ENCODE peak calls at places on chromosomes 1 and 21, in five cellular contexts. K is hepatocyte, X is cardiac muscle cell, M is IMR-90, G is ovary. S is an unnamed sample. For H3K4me1, the result is how much of the 10 kb centered on the place peaks cover.

GRCh38 chr1:166511754-166512153 is 327.5 kb upstream of the POGK start:
- DNase-seq in K (no peak), X (no peak), M (no peak), G (no peak), S (no peak)

GRCh38 chr21:31732891-31733520 is 1.1 kb upstream of the SCAF4 start:
- DNase-seq in K (peak), X (no peak), M (peak), G (no peak), S (no peak)

GRCh38 chr21:34881421-34881820 is 167.7 kb downstream of the RUNX1 start:
- DNase-seq in K (no peak), X (no peak), M (peak), G (no peak), S (no peak)

GRCh38 chr1:50271968-50272578 is 151.2 kb downstream of the DMRTA2 start:
- DNase-seq in K (peak), X (peak), M (no peak), G (no peak), S (no peak)

GRCh38 chr1:209354111-209354839 is 229.2 kb upstream of the CAMK1G start:
- DNase-seq in K (peak), X (peak), M (peak), G (no peak), S (peak)

GRCh38 chr1:209815931-209816338 is 10.0 kb upstream of the IRF6 start:
- DNase-seq in K (no peak), X (no peak), M (no peak), G (no peak), S (no peak)

GRCh38 chr1:162670928-162671663 is 38.8 kb downstream of the DDR2 start:
- DNase-seq in K (no peak), X (no peak), M (peak), G (peak), S (no peak)

GRCh38 chr1:30758785-30759380 is 1.3 kb upstream of the LAPTM5 start:
- DNase-seq in K (no peak), X (no peak), M (no peak), G (no peak), S (no peak)

GRCh38 chr1:60044881-60045280 is 28.7 kb downstream of the C1orf87 start:
- DNase-seq in K (no peak), X (no peak), M (no peak), G (no peak), S (no peak)

GRCh38 chr1:246372502-246372901 is 134.6 kb downstream of the SMYD3 start:
- DNase-seq in K (no peak), X (no peak), M (no peak), G (peak), S (no peak)

GRCh38 chr1:32825181-32825580 is 7.7 kb downstream of the S100PBP start:
- DNase-seq in K (no peak), X (no peak), M (no peak), G (no peak), S (no peak)

GRCh38 chr1:60894121-60894520 is 188.2 kb upstream of the NFIA start:
- DNase-seq in K (no peak), X (no peak), M (no peak), G (no peak), S (no peak)

GRCh38 chr1:55827350-55827749 is 612.2 kb upstream of the USP24 start:
- DNase-seq in K (peak), X (no peak), M (peak), G (no peak), S (no peak)

GRCh38 chr1:58338081-58338480 is 208.4 kb downstream of the OMA1 start:
- DNase-seq in K (no peak), X (no peak), M (no peak), G (no peak), S (no peak)

GRCh38 chr1:241423541-241424479 is 66.8 kb upstream of the RGS7 start:
- DNase-seq in K (peak), X (peak), M (peak), G (no peak), S (no peak)

GRCh38 chr1:204088596-204088995 is 15.7 kb downstream of the SOX13 start:
- DNase-seq in K (no peak), X (no peak), M (no peak), G (no peak), S (no peak)
- H3K4me1 ChIP-seq in K (half or more), X (under half), M (under half), G (under half), S (under half)

GRCh38 chr1:230398856-230399255 is 27.3 kb downstream of the PGBD5 start:
- DNase-seq in K (no peak), X (no peak), M (no peak), G (no peak), S (no peak)

GRCh38 chr1:230400007-230400344 is 26.2 kb downstream of the PGBD5 start:
- DNase-seq in K (no peak), X (no peak), M (no peak), G (no peak), S (no peak)

GRCh38 chr1:230401096-230401495 is 25.0 kb downstream of the PGBD5 start:
- DNase-seq in K (no peak), X (no peak), M (no peak), G (no peak), S (no peak)

GRCh38 chr1:230401763-230402294 is 24.3 kb downstream of the PGBD5 start:
- DNase-seq in K (peak), X (peak), M (peak), G (no peak), S (no peak)

GRCh38 chr1:230399321-230400006 is 26.7 kb downstream of the PGBD5 start:
- DNase-seq in K (no peak), X (no peak), M (peak), G (no peak), S (no peak)
- H3K4me3 ChIP-seq in K (no peak), X (no peak), M (no peak), G (no peak), S (no peak)

GRCh38 chr21:41614456-41615010 is 106.6 kb upstream of the TMPRSS2 start:
- DNase-seq in K (no peak), X (no peak), M (no peak), G (no peak), S (no peak)
- H3K27ac ChIP-seq in K (no peak), X (no peak), M (no peak), G (no peak), S (no peak)

GRCh38 chr21:36075171-36075570 is 5.3 kb downstream of the CBR1 start:
- DNase-seq in K (no peak), X (no peak), M (no peak), G (no peak), S (no peak)
- H3K4me1 ChIP-seq in K (under half), X (under half), M (under half), G (under half), S (under half)

GRCh38 chr1:9315411-9316079 is 22.9 kb downstream of the SPSB1 start:
- DNase-seq in K (no peak), X (no peak), M (peak), G (no peak), S (no peak)
- H3K4me3 ChIP-seq in K (no peak), X (no peak), M (no peak), G (no peak), S (no peak)

GRCh38 chr21:45590246-45590725 is 48.0 kb upstream of the SLC19A1 start:
- DNase-seq in K (peak), X (peak), M (peak), G (peak), S (no peak)
- H3K27ac ChIP-seq in K (no peak), X (no peak), M (no peak), G (no peak), S (no peak)